ENCODE peak calls at places on chromosomes 16 and 17, in six cellular contexts. One of them, this sample, is unnamed.

GRCh38 chr17:8005357-8005756 is 2.9 kb downstream of the GUCY2D start:
- DNase-seq in PC-3: no peak
- DNase-seq in CD8-positive, alpha-beta T cell: no peak
- DNase-seq in MM.1S: no peak
- DNase-seq in GM12865: no peak
- DNase-seq in neural progenitor cell: no peak
- DNase-seq in this sample: no peak

GRCh38 chr17:74922172-74922571 is 883 bp downstream of the USH1G start:
- DNase-seq in PC-3: no peak
- DNase-seq in CD8-positive, alpha-beta T cell: no peak
- DNase-seq in MM.1S: no peak
- DNase-seq in GM12865: no peak
- DNase-seq in neural progenitor cell: no peak
- DNase-seq in this sample: no peak

GRCh38 chr16:72198021-72198420 is 26.1 kb upstream of the PMFBP1 start:
- DNase-seq in PC-3: no peak
- DNase-seq in CD8-positive, alpha-beta T cell: no peak
- DNase-seq in MM.1S: no peak
- DNase-seq in GM12865: no peak
- DNase-seq in neural progenitor cell: no peak
- DNase-seq in this sample: no peak

GRCh38 chr17:56213031-56213430 is 59.8 kb downstream of the ANKFN1 start:
- DNase-seq in PC-3: no peak
- DNase-seq in CD8-positive, alpha-beta T cell: no peak
- DNase-seq in MM.1S: no peak
- DNase-seq in GM12865: no peak
- DNase-seq in neural progenitor cell: no peak
- DNase-seq in this sample: no peak

GRCh38 chr17:57541472-57542394 is 203.4 kb downstream of the CCDC182 start:
- DNase-seq in PC-3: no peak
- DNase-seq in CD8-positive, alpha-beta T cell: no peak
- DNase-seq in MM.1S: no peak
- DNase-seq in GM12865: no peak
- DNase-seq in neural progenitor cell: no peak
- DNase-seq in this sample: no peak

GRCh38 chr16:55372792-55373488 is 48.9 kb downstream of the IRX6 start:
- DNase-seq in PC-3: no peak
- DNase-seq in CD8-positive, alpha-beta T cell: no peak
- DNase-seq in MM.1S: no peak
- DNase-seq in GM12865: no peak
- DNase-seq in neural progenitor cell: no peak
- DNase-seq in this sample: no peak

GRCh38 chr16:88638323-88639230 is at the start of gene IL17C:
- DNase-seq in PC-3: peak
- DNase-seq in CD8-positive, alpha-beta T cell: no peak
- DNase-seq in MM.1S: peak
- DNase-seq in GM12865: no peak
- DNase-seq in neural progenitor cell: no peak
- DNase-seq in this sample: no peak

GRCh38 chr17:72677714-72678390 is 414.6 kb downstream of the SLC39A11 start:
- DNase-seq in PC-3: peak
- DNase-seq in CD8-positive, alpha-beta T cell: no peak
- DNase-seq in MM.1S: no peak
- DNase-seq in GM12865: no peak
- DNase-seq in neural progenitor cell: no peak
- DNase-seq in this sample: no peak

GRCh38 chr17:56577810-56578209 is 15.7 kb upstream of the NOG start:
- DNase-seq in PC-3: no peak
- DNase-seq in CD8-positive, alpha-beta T cell: no peak
- DNase-seq in MM.1S: no peak
- DNase-seq in GM12865: no peak
- DNase-seq in neural progenitor cell: peak
- DNase-seq in this sample: no peak

GRCh38 chr17:43368740-43369506 is 29.9 kb upstream of the ARL4D start:
- DNase-seq in PC-3: peak
- DNase-seq in CD8-positive, alpha-beta T cell: peak
- DNase-seq in MM.1S: peak
- DNase-seq in GM12865: peak
- DNase-seq in neural progenitor cell: peak
- DNase-seq in this sample: peak

GRCh38 chr16:81095653-81095952 is 592 bp downstream of the GCSH start:
- DNase-seq in PC-3: peak
- DNase-seq in CD8-positive, alpha-beta T cell: no peak
- DNase-seq in MM.1S: no peak
- DNase-seq in GM12865: no peak
- DNase-seq in neural progenitor cell: no peak
- DNase-seq in this sample: no peak

GRCh38 chr16:57979006-57979585 is 8.2 kb upstream of the CNGB1 start:
- DNase-seq in PC-3: no peak
- DNase-seq in CD8-positive, alpha-beta T cell: no peak
- DNase-seq in MM.1S: no peak
- DNase-seq in GM12865: no peak
- DNase-seq in neural progenitor cell: no peak
- DNase-seq in this sample: no peak

GRCh38 chr16:63922563-63922962 is 1199.3 kb downstream of the CDH11 start:
- DNase-seq in PC-3: no peak
- DNase-seq in CD8-positive, alpha-beta T cell: no peak
- DNase-seq in MM.1S: no peak
- DNase-seq in GM12865: no peak
- DNase-seq in neural progenitor cell: no peak
- DNase-seq in this sample: no peak

GRCh38 chr16:85858984-85859817 is 39.8 kb upstream of the IRF8 start:
- DNase-seq in PC-3: no peak
- DNase-seq in CD8-positive, alpha-beta T cell: no peak
- DNase-seq in MM.1S: no peak
- DNase-seq in GM12865: peak
- DNase-seq in neural progenitor cell: no peak
- DNase-seq in this sample: peak

GRCh38 chr17:6796887-6797490 is 21.0 kb downstream of the FBXO39 start:
- DNase-seq in PC-3: peak
- DNase-seq in CD8-positive, alpha-beta T cell: no peak
- DNase-seq in MM.1S: no peak
- DNase-seq in GM12865: no peak
- DNase-seq in neural progenitor cell: no peak
- DNase-seq in this sample: no peak

GRCh38 chr17:72622661-72623433 is 469.6 kb downstream of the SLC39A11 start:
- DNase-seq in PC-3: peak
- DNase-seq in CD8-positive, alpha-beta T cell: no peak
- DNase-seq in MM.1S: no peak
- DNase-seq in GM12865: no peak
- DNase-seq in neural progenitor cell: no peak
- DNase-seq in this sample: no peak

GRCh38 chr16:3520398-3520797 is 19.6 kb downstream of the CLUAP1 start:
- DNase-seq in PC-3: no peak
- DNase-seq in CD8-positive, alpha-beta T cell: no peak
- DNase-seq in MM.1S: no peak
- DNase-seq in GM12865: no peak
- DNase-seq in neural progenitor cell: no peak
- DNase-seq in this sample: no peak

GRCh38 chr17:6599364-6599763 is 41.1 kb downstream of the KIAA0753 start:
- DNase-seq in PC-3: no peak
- DNase-seq in CD8-positive, alpha-beta T cell: no peak
- DNase-seq in MM.1S: no peak
- DNase-seq in GM12865: no peak
- DNase-seq in neural progenitor cell: no peak
- DNase-seq in this sample: no peak

GRCh38 chr17:50631195-50631907 is 3.3 kb upstream of the ABCC3 start:
- DNase-seq in PC-3: no peak
- DNase-seq in CD8-positive, alpha-beta T cell: no peak
- DNase-seq in MM.1S: no peak
- DNase-seq in GM12865: no peak
- DNase-seq in neural progenitor cell: no peak
- DNase-seq in this sample: no peak

GRCh38 chr16:17431012-17431411 is 39.7 kb downstream of the XYLT1 start:
- DNase-seq in PC-3: no peak
- DNase-seq in CD8-positive, alpha-beta T cell: no peak
- DNase-seq in MM.1S: no peak
- DNase-seq in GM12865: no peak
- DNase-seq in neural progenitor cell: no peak
- DNase-seq in this sample: no peak

GRCh38 chr16:58733671-58734458 is at the start of gene GOT2:
- DNase-seq in PC-3: peak
- DNase-seq in CD8-positive, alpha-beta T cell: peak
- DNase-seq in MM.1S: peak
- DNase-seq in GM12865: peak
- DNase-seq in neural progenitor cell: peak
- DNase-seq in this sample: peak

DNA sequence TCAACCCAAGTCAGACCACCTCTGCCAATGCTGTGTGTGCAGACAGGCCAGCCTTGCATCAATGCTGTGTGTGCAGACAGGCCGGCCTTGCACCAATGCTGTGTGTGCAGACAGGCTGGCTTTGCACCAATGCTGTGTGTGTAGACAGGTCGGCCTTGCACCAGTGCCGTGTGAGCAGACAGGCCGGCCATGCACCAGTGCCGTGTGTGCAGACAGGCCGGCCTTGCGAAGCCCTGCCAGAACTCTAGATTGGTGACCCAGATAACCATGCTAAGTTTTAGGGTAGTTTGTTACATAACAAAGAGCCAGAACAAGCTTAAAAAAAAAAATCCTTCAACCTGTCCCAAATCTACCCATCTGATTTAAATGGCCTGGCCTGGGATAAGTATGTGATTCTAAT is 54.3 kb downstream of the ELAC2 start:
- DNase-seq in PC-3: no peak
- DNase-seq in CD8-positive, alpha-beta T cell: no peak
- DNase-seq in MM.1S: no peak
- DNase-seq in GM12865: no peak
- DNase-seq in neural progenitor cell: no peak
- DNase-seq in this sample: no peak
- TF ChIP-seq CTCF in PC-3: no peak
- TF ChIP-seq CTCF in CD8-positive, alpha-beta T cell: no peak
- TF ChIP-seq CTCF in MM.1S: no peak
- TF ChIP-seq CTCF in GM12865: no peak
- TF ChIP-seq CTCF in neural progenitor cell: no peak
- TF ChIP-seq CTCF in this sample: no peak

DNA sequence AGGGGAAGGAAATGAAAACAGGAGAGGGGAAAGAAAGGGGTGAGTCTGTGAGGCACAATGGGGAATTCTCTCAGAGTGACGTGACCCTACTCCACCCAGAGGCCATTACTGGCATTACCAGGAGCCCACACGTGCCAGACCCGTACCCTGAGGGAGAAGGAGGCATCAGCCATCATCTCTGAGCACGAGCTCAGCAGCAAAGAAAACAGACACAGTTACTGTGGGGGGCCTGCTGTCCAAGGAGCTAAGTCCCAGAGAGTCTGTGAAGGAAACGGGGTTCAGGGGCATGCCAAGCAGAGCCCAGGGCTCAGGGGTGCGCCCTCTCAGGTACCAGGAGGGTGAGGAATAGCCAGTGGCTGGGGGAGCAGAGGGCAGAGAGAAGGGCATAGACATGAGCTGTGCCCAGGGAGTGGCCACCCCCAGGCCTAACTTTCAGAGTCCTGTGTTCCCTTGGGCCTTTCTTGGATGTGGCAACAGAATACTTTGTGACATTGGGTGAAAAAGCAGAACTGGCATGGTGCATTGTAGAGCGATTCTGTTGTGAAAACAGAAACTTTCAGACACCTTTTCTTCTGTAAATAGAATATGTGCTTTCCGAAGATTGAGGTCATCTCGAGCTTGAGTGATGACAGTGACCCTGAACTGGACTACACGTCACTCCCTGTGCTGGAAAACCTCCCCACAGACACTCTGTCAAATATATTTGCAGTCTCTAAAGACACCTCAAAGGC is 11.3 kb downstream of the TAF1C start:
- DNase-seq in PC-3: peak
- DNase-seq in CD8-positive, alpha-beta T cell: peak
- DNase-seq in MM.1S: peak
- DNase-seq in GM12865: peak
- DNase-seq in neural progenitor cell: peak
- DNase-seq in this sample: peak
- TF ChIP-seq CTCF in PC-3: peak
- TF ChIP-seq CTCF in CD8-positive, alpha-beta T cell: peak
- TF ChIP-seq CTCF in MM.1S: peak
- TF ChIP-seq CTCF in GM12865: peak
- TF ChIP-seq CTCF in neural progenitor cell: peak
- TF ChIP-seq CTCF in this sample: peak

GRCh38 chr17:38559025-38559879 is 46.5 kb downstream of the SRCIN1 start:
- DNase-seq in PC-3: no peak
- DNase-seq in CD8-positive, alpha-beta T cell: peak
- DNase-seq in MM.1S: peak
- DNase-seq in GM12865: peak
- DNase-seq in neural progenitor cell: peak
- DNase-seq in this sample: peak
- TF ChIP-seq CTCF in PC-3: no peak
- TF ChIP-seq CTCF in CD8-positive, alpha-beta T cell: peak
- TF ChIP-seq CTCF in MM.1S: peak
- TF ChIP-seq CTCF in GM12865: peak
- TF ChIP-seq CTCF in neural progenitor cell: peak
- TF ChIP-seq CTCF in this sample: peak

GRCh38 chr17:79844869-79845600 is 5.8 kb upstream of the CBX4 start:
- DNase-seq in PC-3: peak
- DNase-seq in CD8-positive, alpha-beta T cell: peak
- DNase-seq in MM.1S: peak
- DNase-seq in GM12865: peak
- DNase-seq in neural progenitor cell: peak
- DNase-seq in this sample: peak
- TF ChIP-seq CTCF in PC-3: peak
- TF ChIP-seq CTCF in CD8-positive, alpha-beta T cell: peak
- TF ChIP-seq CTCF in MM.1S: peak
- TF ChIP-seq CTCF in GM12865: peak
- TF ChIP-seq CTCF in neural progenitor cell: peak
- TF ChIP-seq CTCF in this sample: peak